ENCODE peak calls at places on chromosomes 7 and 10, in four cellular contexts. One of them, this sample, is unnamed.

GRCh38 chr7:44287488-44288380 is 37.7 kb downstream of the CAMK2B start:
- DNase-seq in NCI-H510A: no peak
- DNase-seq in Caki2: no peak
- DNase-seq in cardiac fibroblast: no peak
- DNase-seq in this sample: no peak

GRCh38 chr10:88385601-88386203 is 197.4 kb downstream of the RNLS start:
- DNase-seq in cardiac fibroblast: no peak
- DNase-seq in NCI-H510A: no peak
- DNase-seq in Caki2: peak; percentile 95
- DNase-seq in this sample: no peak

GRCh38 chr7:87474533-87475358 is 734 bp downstream of the ABCB4 start:
- DNase-seq in NCI-H510A: no peak
- DNase-seq in Caki2: peak; percentile 69
- DNase-seq in cardiac fibroblast: no peak
- DNase-seq in this sample: no peak

GRCh38 chr10:114501650-114502049 is 97.3 kb upstream of the AFAP1L2 start:
- DNase-seq in Caki2: no peak
- DNase-seq in cardiac fibroblast: no peak
- DNase-seq in NCI-H510A: no peak
- DNase-seq in this sample: no peak

GRCh38 chr7:9082203-9082602 is 648.8 kb downstream of the NXPH1 start:
- DNase-seq in NCI-H510A: no peak
- DNase-seq in cardiac fibroblast: no peak
- DNase-seq in Caki2: no peak
- DNase-seq in this sample: no peak

GRCh38 chr7:112594397-112594796 is 113.6 kb downstream of the LSMEM1 start:
- DNase-seq in Caki2: no peak
- DNase-seq in NCI-H510A: no peak
- DNase-seq in cardiac fibroblast: peak; percentile 46
- DNase-seq in this sample: no peak

GRCh38 chr7:71868797-71869196 is 543.3 kb downstream of the CALN1 start:
- DNase-seq in NCI-H510A: no peak
- DNase-seq in Caki2: no peak
- DNase-seq in cardiac fibroblast: no peak
- DNase-seq in this sample: no peak

GRCh38 chr10:44473146-44473545 is 88.2 kb upstream of the CXCL12 start:
- DNase-seq in Caki2: no peak
- DNase-seq in cardiac fibroblast: no peak
- DNase-seq in NCI-H510A: no peak
- DNase-seq in this sample: no peak

GRCh38 chr10:88897019-88897853 is 17.2 kb downstream of the STAMBPL1 start:
- DNase-seq in cardiac fibroblast: no peak
- DNase-seq in Caki2: peak; percentile 76
- DNase-seq in NCI-H510A: no peak
- DNase-seq in this sample: no peak

GRCh38 chr7:132251327-132251659 is 325.0 kb downstream of the PLXNA4 start:
- DNase-seq in Caki2: no peak
- DNase-seq in NCI-H510A: peak; percentile 58
- DNase-seq in cardiac fibroblast: peak; percentile 44
- DNase-seq in this sample: no peak

GRCh38 chr7:30684351-30684750 is 2.1 kb upstream of the CRHR2 start:
- DNase-seq in NCI-H510A: no peak
- DNase-seq in Caki2: no peak
- DNase-seq in cardiac fibroblast: no peak
- DNase-seq in this sample: no peak

GRCh38 chr7:121449304-121449703 is 53.2 kb upstream of the FAM3C start:
- DNase-seq in cardiac fibroblast: peak; percentile 53
- DNase-seq in NCI-H510A: no peak
- DNase-seq in Caki2: no peak
- DNase-seq in this sample: no peak

GRCh38 chr7:127782550-127783266 is 130.7 kb downstream of the SND1 start:
- DNase-seq in Caki2: no peak
- DNase-seq in NCI-H510A: no peak
- DNase-seq in cardiac fibroblast: peak; percentile 34
- DNase-seq in this sample: no peak

GRCh38 chr10:24897326-24897926 is 55.0 kb downstream of the PRTFDC1 start:
- DNase-seq in Caki2: no peak
- DNase-seq in cardiac fibroblast: peak; percentile 74
- DNase-seq in NCI-H510A: no peak
- DNase-seq in this sample: no peak

GRCh38 chr7:98251251-98251843 is 685 bp downstream of the TECPR1 start:
- DNase-seq in Caki2: no peak
- DNase-seq in cardiac fibroblast: peak; percentile 39
- DNase-seq in NCI-H510A: no peak
- DNase-seq in this sample: peak; percentile 55

GRCh38 chr10:101941871-101942270 is 98.3 kb upstream of the KCNIP2 start:
- DNase-seq in cardiac fibroblast: peak; percentile 44
- DNase-seq in NCI-H510A: no peak
- DNase-seq in Caki2: no peak
- DNase-seq in this sample: no peak

GRCh38 chr7:105594034-105594433 is 12.7 kb upstream of the EFCAB10 start:
- DNase-seq in Caki2: no peak
- DNase-seq in NCI-H510A: no peak
- DNase-seq in cardiac fibroblast: no peak
- DNase-seq in this sample: peak; percentile 32

GRCh38 chr10:95508730-95509129 is 52.4 kb downstream of the SORBS1 start:
- DNase-seq in cardiac fibroblast: peak; percentile 78
- DNase-seq in NCI-H510A: no peak
- DNase-seq in Caki2: no peak
- DNase-seq in this sample: no peak

GRCh38 chr10:95291634-95292039 is 834 bp upstream of the PDLIM1 start:
- DNase-seq in Caki2: no peak
- DNase-seq in cardiac fibroblast: no peak
- DNase-seq in NCI-H510A: no peak
- DNase-seq in this sample: no peak

GRCh38 chr10:33815776-33816175 is 481.3 kb upstream of the NRP1 start:
- DNase-seq in cardiac fibroblast: no peak
- DNase-seq in NCI-H510A: no peak
- DNase-seq in Caki2: peak; percentile 18
- DNase-seq in this sample: no peak

GRCh38 chr7:27423821-27424220 is 181.2 kb downstream of the EVX1 start:
- DNase-seq in cardiac fibroblast: no peak
- DNase-seq in Caki2: no peak
- DNase-seq in NCI-H510A: no peak
- DNase-seq in this sample: no peak

GRCh38 chr7:17971392-17971791 is 31.1 kb upstream of the SNX13 start:
- DNase-seq in Caki2: no peak
- DNase-seq in cardiac fibroblast: peak; percentile 59
- DNase-seq in NCI-H510A: no peak
- DNase-seq in this sample: no peak

GRCh38 chr10:3568983-3569382 is 216.0 kb downstream of the KLF6 start:
- DNase-seq in Caki2: no peak
- DNase-seq in NCI-H510A: no peak
- DNase-seq in cardiac fibroblast: no peak
- DNase-seq in this sample: peak; percentile 10

GRCh38 chr7:155369-156000 is 36.9 kb upstream of the FAM20C start:
- DNase-seq in NCI-H510A: no peak
- DNase-seq in cardiac fibroblast: no peak
- DNase-seq in Caki2: no peak
- DNase-seq in this sample: no peak

This sample was measured in NCI-H2107.